ENCODE peak calls at places on chromosomes 3 and 15, in six cellular contexts. A is astrocyte of the spinal cord, N is endothelial cell of umbilical vein, Q is upper lobe of right lung, F is transverse colon, W is HL-60. P is an unnamed sample.

GRCh38 chr3:130374033-130374432 is 28.6 kb downstream of the COL6A5 start:
- DNase-seq in A (no peak), N (no peak), Q (no peak), F (no peak), W (no peak), P (no peak)

GRCh38 chr15:79332824-79333510 is 22.1 kb downstream of the TMED3 start:
- DNase-seq in A (no peak), N (no peak), Q (no peak), F (no peak), W (no peak), P (peak)

GRCh38 chr3:42507751-42508335 is 5.4 kb downstream of the VIPR1 start:
- DNase-seq in A (no peak), N (no peak), Q (peak), F (peak), W (no peak), P (no peak)

GRCh38 chr15:32651229-32651837 is 9.8 kb downstream of the SCG5 start:
- DNase-seq in A (peak), N (peak), Q (no peak), F (peak), W (peak), P (no peak)

GRCh38 chr15:74314897-74315438 is 52.5 kb downstream of the CYP11A1 start:
- DNase-seq in A (peak), N (no peak), Q (no peak), F (no peak), W (no peak), P (no peak)

GRCh38 chr15:76107169-76107568 is 47.4 kb downstream of the TMEM266 start:
- DNase-seq in A (no peak), N (no peak), Q (no peak), F (no peak), W (no peak), P (no peak)

GRCh38 chr3:185175370-185175987 is 22.6 kb upstream of the C3orf70 start:
- DNase-seq in A (peak), N (no peak), Q (no peak), F (peak), W (peak), P (no peak)

GRCh38 chr3:66376568-66376967 is 124.3 kb downstream of the LRIG1 start:
- DNase-seq in A (peak), N (peak), Q (no peak), F (peak), W (no peak), P (no peak)

GRCh38 chr15:67068724-67069400 is 3.5 kb downstream of the SMAD3 start:
- DNase-seq in A (peak), N (peak), Q (no peak), F (no peak), W (no peak), P (no peak)

GRCh38 chr15:56683925-56684324 is 49.4 kb downstream of the ZNF280D start:
- DNase-seq in A (no peak), N (peak), Q (no peak), F (no peak), W (no peak), P (no peak)

GRCh38 chr15:91609231-91609630 is 244.3 kb upstream of the SLCO3A1 start:
- DNase-seq in A (no peak), N (no peak), Q (no peak), F (no peak), W (no peak), P (no peak)

GRCh38 chr15:91611924-91612323 is 241.6 kb upstream of the SLCO3A1 start:
- DNase-seq in A (no peak), N (no peak), Q (no peak), F (no peak), W (no peak), P (no peak)
- TF ChIP-seq CTCF in A (no peak), N (no peak), Q (no peak), F (no peak), W (no peak), P (no peak)

GRCh38 chr15:78061963-78062427 is 15.5 kb downstream of the TBC1D2B start:
- DNase-seq in A (peak), N (peak), Q (no peak), F (no peak), W (no peak), P (no peak)
- H3K4me3 ChIP-seq in A (peak), N (no peak), Q (peak), F (peak), W (no peak), P (no peak)

GRCh38 chr3:57464801-57465200 is 79.3 kb downstream of the DNAH12 start:
- DNase-seq in A (peak), N (peak), Q (no peak), F (no peak), W (no peak), P (no peak)
- TF ChIP-seq CTCF in A (no peak), N (peak), Q (no peak), F (no peak), W (no peak), P (no peak)

GRCh38 chr3:24494616-24495333 is at the start of gene THRB:
- DNase-seq in A (peak), N (peak), Q (peak), F (peak), W (peak), P (no peak)
- H3K4me3 ChIP-seq in A (peak), N (peak), Q (peak), F (peak), W (no peak), P (peak)

DNA sequence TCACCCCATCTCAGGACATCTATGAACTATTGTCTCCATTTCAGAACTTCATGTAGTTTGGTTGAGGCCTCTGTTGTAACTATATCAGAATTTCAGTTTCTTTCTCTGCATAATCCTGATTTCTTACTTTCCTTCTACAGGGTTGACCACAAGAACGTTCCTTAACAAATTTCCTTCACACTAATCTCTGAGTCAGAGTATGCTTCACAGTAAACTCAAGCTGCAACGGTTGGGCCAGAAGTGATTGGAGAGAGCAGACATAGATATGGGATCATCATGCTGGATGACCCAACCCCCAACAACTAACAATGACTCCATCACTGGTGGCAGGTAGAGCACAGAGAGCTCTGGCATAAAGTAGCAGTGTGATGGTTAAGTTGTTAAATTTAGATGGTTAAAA is 128.8 kb upstream of the OSTN start:
- DNase-seq in A (peak), N (no peak), Q (no peak), F (no peak), W (no peak), P (no peak)
- TF ChIP-seq CTCF in A (no peak), N (no peak), Q (no peak), F (no peak), W (no peak), P (no peak)

GRCh38 chr15:101189708-101190107 is 62.1 kb downstream of the CHSY1 start:
- DNase-seq in A (no peak), N (no peak), Q (no peak), F (no peak), W (no peak), P (no peak)

GRCh38 chr15:101189341-101189679 is 62.5 kb downstream of the CHSY1 start:
- DNase-seq in A (no peak), N (no peak), Q (no peak), F (no peak), W (no peak), P (no peak)

GRCh38 chr15:101188517-101189340 is 63.1 kb downstream of the CHSY1 start:
- DNase-seq in A (peak), N (peak), Q (no peak), F (no peak), W (no peak), P (no peak)

GRCh38 chr15:101191242-101191641 is 60.6 kb downstream of the CHSY1 start:
- DNase-seq in A (no peak), N (no peak), Q (no peak), F (no peak), W (no peak), P (no peak)

DNA sequence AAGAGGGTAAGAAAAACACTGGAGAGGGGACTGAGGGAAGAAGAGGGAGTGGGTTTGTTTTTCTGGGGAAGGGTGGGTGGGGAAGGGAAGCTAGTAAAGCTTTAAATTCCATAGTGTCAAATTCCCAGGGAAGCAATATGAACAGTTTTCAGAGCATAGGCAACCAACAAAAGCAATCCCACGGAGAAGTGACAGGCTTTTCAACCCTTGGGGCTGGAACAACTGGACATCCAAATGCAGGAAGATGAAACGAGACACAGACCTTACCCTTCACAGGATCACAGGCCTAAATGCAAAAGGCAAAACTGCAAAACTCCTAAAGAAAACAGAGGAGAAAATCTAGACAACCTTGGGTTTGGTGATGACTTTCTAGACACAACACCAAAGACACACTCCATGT is 61.7 kb downstream of the CHSY1 start:
- DNase-seq in A (no peak), N (no peak), Q (no peak), F (no peak), W (no peak), P (no peak)
- H3K4me3 ChIP-seq in A (no peak), N (no peak), Q (no peak), F (no peak), W (no peak), P (no peak)

DNA sequence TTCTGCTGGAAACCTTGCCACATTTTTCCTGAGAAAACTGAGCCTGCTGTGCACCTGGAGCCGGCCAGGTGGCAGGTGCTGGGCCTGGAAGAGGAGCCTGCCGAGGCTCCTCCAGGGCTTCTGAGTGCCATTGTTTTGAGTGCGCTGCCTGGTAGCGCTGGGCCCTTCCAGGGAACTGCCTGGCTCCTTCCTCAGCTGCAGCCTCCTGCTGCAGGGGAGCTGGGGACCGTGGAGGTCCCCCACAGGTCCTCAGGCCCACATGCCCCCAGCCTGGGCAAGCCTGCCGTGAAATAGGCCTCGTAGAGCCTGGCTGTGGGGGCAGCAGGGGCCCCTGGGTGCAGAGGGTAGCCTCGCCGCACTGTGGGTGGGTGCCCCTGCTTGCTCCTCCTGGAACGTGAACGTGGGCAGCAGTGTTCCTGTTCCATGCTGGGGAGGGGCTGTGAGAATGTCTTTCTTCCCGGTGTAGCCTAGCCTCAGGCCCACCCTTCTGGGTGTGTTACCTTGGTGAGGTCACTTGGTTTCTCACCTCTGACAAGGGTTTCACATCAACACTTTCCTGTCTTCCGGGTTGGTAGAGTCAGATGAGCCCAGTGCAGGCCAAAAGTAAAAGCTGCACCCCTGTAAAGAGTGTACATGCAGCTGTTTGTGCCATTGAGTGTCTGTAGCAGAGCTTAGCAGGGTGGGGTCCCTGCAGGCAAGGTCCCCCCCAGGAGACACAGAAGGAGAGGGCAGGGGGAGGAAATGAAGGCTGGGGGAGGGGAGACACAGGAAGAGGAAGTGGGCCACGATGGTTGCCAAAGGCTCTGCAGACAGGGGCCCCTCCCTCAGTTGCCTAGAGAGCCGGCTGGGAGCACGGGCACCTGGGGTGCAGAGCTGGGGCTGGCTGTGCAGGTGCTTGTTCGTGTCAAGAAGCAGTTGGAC is 34.5 kb downstream of the KLF13 start:
- DNase-seq in A (no peak), N (no peak), Q (peak), F (peak), W (peak), P (no peak)
- TF ChIP-seq CTCF in A (no peak), N (no peak), Q (no peak), F (no peak), W (no peak), P (no peak)

GRCh38 chr3:82054849-82055248 is 293.4 kb upstream of the GBE1 start:
- DNase-seq in A (peak), N (no peak), Q (no peak), F (no peak), W (no peak), P (no peak)

GRCh38 chr3:82050382-82050781 is 288.9 kb upstream of the GBE1 start:
- DNase-seq in A (no peak), N (no peak), Q (no peak), F (no peak), W (no peak), P (no peak)

GRCh38 chr3:82058809-82059208 is 297.4 kb upstream of the GBE1 start:
- DNase-seq in A (no peak), N (no peak), Q (no peak), F (no peak), W (no peak), P (peak)

GRCh38 chr3:82053236-82053635 is 291.8 kb upstream of the GBE1 start:
- DNase-seq in A (no peak), N (no peak), Q (no peak), F (no peak), W (no peak), P (no peak)

DNA sequence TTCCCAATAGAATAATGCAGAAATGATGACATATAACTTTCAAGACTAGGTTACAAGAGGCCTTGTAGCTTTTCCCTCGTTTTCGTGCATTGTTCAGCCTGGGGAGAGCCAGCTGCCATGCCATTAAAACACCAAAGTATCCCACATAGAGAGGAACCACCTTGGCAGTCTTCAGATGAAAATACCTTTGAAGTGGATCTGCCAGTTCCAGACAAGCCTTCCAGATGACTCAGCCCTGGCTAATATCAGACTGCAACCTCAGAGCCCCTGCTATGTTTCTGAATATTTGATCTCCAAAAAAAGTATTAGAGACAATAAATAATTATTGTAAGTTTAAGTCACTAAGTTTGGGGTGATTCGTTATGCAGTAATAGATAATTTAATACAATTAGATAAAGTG is 294.3 kb upstream of the GBE1 start:
- DNase-seq in A (peak), N (peak), Q (no peak), F (no peak), W (no peak), P (peak)
- H3K4me3 ChIP-seq in A (no peak), N (no peak), Q (no peak), F (no peak), W (no peak), P (no peak)

GRCh38 chr3:10026084-10026890 is at the start of gene FANCD2:
- DNase-seq in A (peak), N (peak), Q (peak), F (peak), W (peak), P (no peak)
- TF ChIP-seq CTCF in A (no peak), N (no peak), Q (no peak), F (peak), W (no peak), P (no peak)